ENCODE peak calls at places on chromosomes 3 and 15, in seven cellular contexts. E is Kasumi-1, O is COR-L47, X is AG09309, B is HTR-8/SVneo, A is transverse colon, F is NCI-H2171 treated with DMSO at 0.1 percent for 48 hours. H is an unnamed sample.

GRCh38 chr15:35362195-35362829 is 183.7 kb downstream of the DPH6 start:
- DNase-seq in E (no peak), O (no peak), X (peak; percentile 25), B (no peak), A (no peak), F (no peak), H (peak; percentile 20)

GRCh38 chr3:183291511-183292031 is 38.5 kb downstream of the B3GNT5 start:
- DNase-seq in E (no peak), O (no peak), X (no peak), B (no peak), A (no peak), F (no peak), H (no peak)

GRCh38 chr15:99631256-99631655 is 65.5 kb downstream of the MEF2A start:
- DNase-seq in E (peak; percentile 61), O (no peak), X (no peak), B (no peak), A (peak; percentile 20), F (no peak), H (no peak)

GRCh38 chr3:123723527-123724168 is 138.8 kb upstream of the HACD2 start:
- DNase-seq in E (peak; percentile 88), O (peak; percentile 69), X (no peak), B (peak; percentile 81), A (peak; percentile 49), F (peak; percentile 87), H (peak; percentile 69)

GRCh38 chr3:16890605-16891333 is 6.0 kb downstream of the PLCL2 start:
- DNase-seq in E (no peak), O (no peak), X (no peak), B (no peak), A (no peak), F (no peak), H (no peak)

GRCh38 chr3:188217011-188217463 is 63.1 kb downstream of the LPP start:
- DNase-seq in E (no peak), O (no peak), X (no peak), B (no peak), A (no peak), F (no peak), H (no peak)

GRCh38 chr15:29568840-29569532 is 253.3 kb downstream of the TJP1 start:
- DNase-seq in E (no peak), O (peak; percentile 72), X (no peak), B (peak; percentile 49), A (peak; percentile 66), F (peak; percentile 53), H (no peak)

GRCh38 chr3:159751141-159751540 is 237.5 kb upstream of the IL12A start:
- DNase-seq in E (no peak), O (no peak), X (peak; percentile 29), B (no peak), A (no peak), F (no peak), H (no peak)

GRCh38 chr15:98791046-98791701 is 142.8 kb downstream of the IGF1R start:
- DNase-seq in E (no peak), O (no peak), X (no peak), B (no peak), A (no peak), F (no peak), H (no peak)

GRCh38 chr3:32460031-32460749 is 42.5 kb downstream of the CMTM6 start:
- DNase-seq in E (peak; percentile 19), O (peak; percentile 37), X (no peak), B (no peak), A (peak; percentile 53), F (peak; percentile 27), H (no peak)

GRCh38 chr15:41983621-41984571 is 11.5 kb upstream of the EHD4 start:
- DNase-seq in E (no peak), O (no peak), X (no peak), B (no peak), A (peak; percentile 7), F (no peak), H (no peak)

GRCh38 chr15:91566116-91566515 is 287.4 kb upstream of the SLCO3A1 start:
- DNase-seq in E (no peak), O (no peak), X (no peak), B (no peak), A (no peak), F (no peak), H (no peak)

GRCh38 chr3:39935261-39935660 is 125.9 kb downstream of the MYRIP start:
- DNase-seq in E (no peak), O (no peak), X (no peak), B (no peak), A (no peak), F (no peak), H (no peak)